ENCODE peak calls at places on chromosomes 1 and 21, in five cellular contexts. L is effector CD8-positive, alpha-beta T cell; X is fibroblast of lung; U is T follicular helper cell; Z is stimulated activated CD4-positive, alpha-beta T cell treated with anti-CD3 and anti-CD28 coated beads, Interleukin-12 subunit alpha, Interleukin-12 subunit beta, amount 100 ng/mL, for 48 hours. O is an unnamed sample.
A peak's percentile ranks its signal among the peaks of the same experiment; 100 is the strongest.

GRCh38 chr21:18705971-18706370 is 302.4 kb upstream of the TMPRSS15 start:
- DNase-seq in L (no peak), X (no peak), U (no peak), Z (no peak), O (no peak)

GRCh38 chr1:200837931-200838571 is 34.7 kb upstream of the GPR25 start:
- DNase-seq in L (no peak), X (peak; percentile 59), U (no peak), Z (no peak), O (no peak)

GRCh38 chr1:234611153-234611798 is 1.3 kb upstream of the IRF2BP2 start:
- DNase-seq in L (peak; percentile 66), X (peak; percentile 91), U (peak; percentile 67), Z (peak; percentile 62), O (peak; percentile 88)

GRCh38 chr21:33155457-33155856 is 74.3 kb upstream of the IFNAR2 start:
- DNase-seq in L (no peak), X (no peak), U (no peak), Z (no peak), O (no peak)

GRCh38 chr21:44013380-44014088 is 1.4 kb downstream of the TRAPPC10 start:
- DNase-seq in L (peak; percentile 9), X (no peak), U (peak; percentile 24), Z (no peak), O (no peak)

GRCh38 chr1:7719468-7720104 is 51.5 kb upstream of the VAMP3 start:
- DNase-seq in L (no peak), X (no peak), U (no peak), Z (no peak), O (no peak)

GRCh38 chr1:21672478-21673276 is 3.5 kb upstream of the RAP1GAP start:
- DNase-seq in L (no peak), X (no peak), U (no peak), Z (no peak), O (no peak)

GRCh38 chr1:214551436-214552173 is at the start of gene PTPN14:
- DNase-seq in L (no peak), X (peak; percentile 93), U (no peak), Z (no peak), O (peak; percentile 96)

GRCh38 chr1:212595787-212596714 is 12.5 kb upstream of the ATF3 start:
- DNase-seq in L (no peak), X (peak; percentile 92), U (no peak), Z (peak; percentile 52), O (peak; percentile 67)

GRCh38 chr1:177209357-177209756 is 38.6 kb downstream of the BRINP2 start:
- DNase-seq in L (no peak), X (peak; percentile 100), U (no peak), Z (no peak), O (no peak)

GRCh38 chr21:34204481-34205439 is 131.4 kb downstream of the MRPS6 start:
- DNase-seq in L (no peak), X (no peak), U (no peak), Z (no peak), O (no peak)

GRCh38 chr1:246355421-246356230 is 151.5 kb downstream of the SMYD3 start:
- DNase-seq in L (no peak), X (no peak), U (no peak), Z (no peak), O (no peak)

GRCh38 chr1:48878191-48878940 is 101.7 kb upstream of the BEND5 start:
- DNase-seq in L (no peak), X (peak; percentile 85), U (no peak), Z (no peak), O (no peak)

GRCh38 chr1:198848206-198848605 is 209.4 kb downstream of the PTPRC start:
- DNase-seq in L (no peak), X (peak; percentile 44), U (no peak), Z (no peak), O (no peak)

GRCh38 chr1:214718724-214719123 is 115.7 kb downstream of the CENPF start:
- DNase-seq in L (no peak), X (no peak), U (no peak), Z (no peak), O (no peak)

GRCh38 chr1:185565314-185565713 is 168.9 kb upstream of the HMCN1 start:
- DNase-seq in L (no peak), X (no peak), U (no peak), Z (no peak), O (peak; percentile 45)

GRCh38 chr1:8370928-8371327 is 53.0 kb downstream of the SLC45A1 start:
- DNase-seq in L (no peak), X (no peak), U (no peak), Z (no peak), O (no peak)

GRCh38 chr1:25616932-25617625 is 488 bp downstream of the MAN1C1 start:
- DNase-seq in L (peak; percentile 26), X (no peak), U (no peak), Z (no peak), O (peak; percentile 4)

GRCh38 chr21:45363921-45364463 is 41.0 kb upstream of the COL18A1 start:
- DNase-seq in L (no peak), X (peak; percentile 100), U (no peak), Z (peak; percentile 19), O (no peak)

GRCh38 chr1:202850593-202851362 is 38.2 kb downstream of the RABIF start:
- DNase-seq in L (no peak), X (no peak), U (no peak), Z (no peak), O (no peak)

GRCh38 chr1:193060938-193061337 is 1.5 kb downstream of the RO60 start:
- DNase-seq in L (no peak), X (peak; percentile 22), U (no peak), Z (no peak), O (no peak)

GRCh38 chr21:31656199-31657095 is 3.0 kb upstream of the SOD1 start:
- DNase-seq in L (no peak), X (no peak), U (no peak), Z (no peak), O (no peak)

GRCh38 chr1:22508329-22508728 is 55.0 kb upstream of the EPHA8 start:
- DNase-seq in L (no peak), X (no peak), U (no peak), Z (no peak), O (no peak)

GRCh38 chr1:97849350-97850339 is 71.2 kb downstream of the DPYD start:
- DNase-seq in L (no peak), X (peak; percentile 88), U (no peak), Z (no peak), O (no peak)

GRCh38 chr1:180631197-180631765 is 541 bp upstream of the XPR1 start:
- DNase-seq in L (no peak), X (no peak), U (no peak), Z (no peak), O (no peak)

GRCh38 chr1:78348526-78349284 is 142.1 kb upstream of the PTGFR start:
- DNase-seq in L (no peak), X (peak; percentile 48), U (no peak), Z (no peak), O (no peak)

GRCh38 chr1:161342836-161343235 is 24.8 kb downstream of the CFAP126 start:
- DNase-seq in L (no peak), X (no peak), U (no peak), Z (no peak), O (no peak)

GRCh38 chr1:3463891-3464648 is 9.6 kb downstream of the ARHGEF16 start:
- DNase-seq in L (no peak), X (no peak), U (no peak), Z (no peak), O (no peak)

GRCh38 chr21:30942192-30942591 is 60.8 kb upstream of the KRTAP11-1 start:
- DNase-seq in L (no peak), X (no peak), U (no peak), Z (no peak), O (no peak)

GRCh38 chr1:210246447-210246846 is 13.9 kb downstream of the SERTAD4 start:
- DNase-seq in L (no peak), X (no peak), U (no peak), Z (no peak), O (no peak)

GRCh38 chr1:153364766-153365678 is 7.4 kb downstream of the S100A9 start:
- DNase-seq in L (no peak), X (no peak), U (no peak), Z (no peak), O (no peak)

GRCh38 chr1:119140177-119141019 is at the start of gene WARS2:
- DNase-seq in L (peak; percentile 87), X (peak; percentile 99), U (peak; percentile 91), Z (peak; percentile 91), O (peak; percentile 96)

GRCh38 chr1:27395441-27396195 is 3.2 kb downstream of the GPR3 start:
- DNase-seq in L (peak; percentile 74), X (peak; percentile 69), U (peak; percentile 70), Z (peak; percentile 84), O (peak; percentile 78)

GRCh38 chr1:21594935-21595897 is 73.9 kb downstream of the RAP1GAP start:
- DNase-seq in L (no peak), X (peak; percentile 47), U (no peak), Z (peak; percentile 53), O (peak; percentile 57)

GRCh38 chr1:56758135-56758534 is 61.1 kb downstream of the FYB2 start:
- DNase-seq in L (no peak), X (no peak), U (no peak), Z (no peak), O (peak; percentile 57)

O was measured in Caco-2.